ENCODE peak calls at places on chromosomes 13 and 19, in six cellular contexts. One of them, this sample, is unnamed.

GRCh38 chr13:50149932-50150331 is 134.7 kb downstream of the KCNRG start:
- DNase-seq in IMR-90: no peak
- DNase-seq in hepatocyte: peak; percentile 18
- DNase-seq in neural progenitor cell: no peak
- DNase-seq in OCI-LY7: no peak
- DNase-seq in GM23338: no peak
- DNase-seq in this sample: no peak

GRCh38 chr13:61751039-61751438 is 335.4 kb upstream of the PCDH20 start:
- DNase-seq in IMR-90: no peak
- DNase-seq in hepatocyte: no peak
- DNase-seq in neural progenitor cell: no peak
- DNase-seq in OCI-LY7: no peak
- DNase-seq in GM23338: no peak
- DNase-seq in this sample: no peak

GRCh38 chr19:17944301-17944700 is 11.5 kb downstream of the CCDC124 start:
- DNase-seq in IMR-90: peak; percentile 88
- DNase-seq in hepatocyte: no peak
- DNase-seq in neural progenitor cell: no peak
- DNase-seq in OCI-LY7: no peak
- DNase-seq in GM23338: no peak
- DNase-seq in this sample: peak; percentile 99

GRCh38 chr13:50829896-50830295 is 13.6 kb downstream of the DLEU7 start:
- DNase-seq in IMR-90: no peak
- DNase-seq in hepatocyte: no peak
- DNase-seq in neural progenitor cell: no peak
- DNase-seq in OCI-LY7: no peak
- DNase-seq in GM23338: no peak
- DNase-seq in this sample: no peak

GRCh38 chr13:102768914-102769313 is 4.7 kb downstream of the TEX30 start:
- DNase-seq in IMR-90: no peak
- DNase-seq in hepatocyte: no peak
- DNase-seq in neural progenitor cell: no peak
- DNase-seq in OCI-LY7: no peak
- DNase-seq in GM23338: no peak
- DNase-seq in this sample: peak; percentile 10

GRCh38 chr13:49444517-49445395 is 682 bp downstream of the SETDB2 start:
- DNase-seq in IMR-90: peak; percentile 68
- DNase-seq in hepatocyte: peak; percentile 70
- DNase-seq in neural progenitor cell: peak; percentile 57
- DNase-seq in OCI-LY7: peak; percentile 86
- DNase-seq in GM23338: peak; percentile 39
- DNase-seq in this sample: peak; percentile 50

GRCh38 chr19:12778020-12778904 is 2.9 kb upstream of the HOOK2 start:
- DNase-seq in IMR-90: peak; percentile 75
- DNase-seq in hepatocyte: peak; percentile 83
- DNase-seq in neural progenitor cell: peak; percentile 56
- DNase-seq in OCI-LY7: peak; percentile 55
- DNase-seq in GM23338: peak; percentile 68
- DNase-seq in this sample: peak; percentile 98

GRCh38 chr19:33379151-33379829 is 5.8 kb downstream of the CEBPG start:
- DNase-seq in IMR-90: no peak
- DNase-seq in hepatocyte: no peak
- DNase-seq in neural progenitor cell: no peak
- DNase-seq in OCI-LY7: no peak
- DNase-seq in GM23338: no peak
- DNase-seq in this sample: no peak

GRCh38 chr13:47480121-47480520 is 521.0 kb downstream of the SUCLA2 start:
- DNase-seq in IMR-90: peak; percentile 96
- DNase-seq in hepatocyte: no peak
- DNase-seq in neural progenitor cell: no peak
- DNase-seq in OCI-LY7: no peak
- DNase-seq in GM23338: no peak
- DNase-seq in this sample: no peak

GRCh38 chr19:34350161-34350561 is 14.8 kb upstream of the GPI start:
- DNase-seq in IMR-90: peak; percentile 43
- DNase-seq in hepatocyte: no peak
- DNase-seq in neural progenitor cell: no peak
- DNase-seq in OCI-LY7: peak; percentile 28
- DNase-seq in GM23338: no peak
- DNase-seq in this sample: no peak

GRCh38 chr13:98254541-98254940 is 77.5 kb upstream of the RNF113B start:
- DNase-seq in IMR-90: peak; percentile 86
- DNase-seq in hepatocyte: no peak
- DNase-seq in neural progenitor cell: no peak
- DNase-seq in OCI-LY7: no peak
- DNase-seq in GM23338: no peak
- DNase-seq in this sample: no peak

GRCh38 chr19:35436477-35437141 is 11.4 kb upstream of the FFAR2 start:
- DNase-seq in IMR-90: no peak
- DNase-seq in hepatocyte: peak; percentile 57
- DNase-seq in neural progenitor cell: no peak
- DNase-seq in OCI-LY7: no peak
- DNase-seq in GM23338: no peak
- DNase-seq in this sample: no peak

GRCh38 chr13:112873851-112874750 is 94.9 kb upstream of the MCF2L start:
- DNase-seq in IMR-90: peak; percentile 50
- DNase-seq in hepatocyte: peak; percentile 87
- DNase-seq in neural progenitor cell: peak; percentile 88
- DNase-seq in OCI-LY7: peak; percentile 56
- DNase-seq in GM23338: peak; percentile 93
- DNase-seq in this sample: peak; percentile 98

GRCh38 chr13:44934724-44935123 is 54.5 kb downstream of the NUFIP1 start:
- DNase-seq in IMR-90: peak; percentile 67
- DNase-seq in hepatocyte: no peak
- DNase-seq in neural progenitor cell: no peak
- DNase-seq in OCI-LY7: no peak
- DNase-seq in GM23338: no peak
- DNase-seq in this sample: no peak

GRCh38 chr19:46717716-46718143 is 816 bp upstream of the PRKD2 start:
- DNase-seq in IMR-90: no peak
- DNase-seq in hepatocyte: no peak
- DNase-seq in neural progenitor cell: no peak
- DNase-seq in OCI-LY7: peak; percentile 27
- DNase-seq in GM23338: no peak
- DNase-seq in this sample: no peak

GRCh38 chr13:99907627-99908026 is 63.9 kb downstream of the ZIC5 start:
- DNase-seq in IMR-90: no peak
- DNase-seq in hepatocyte: no peak
- DNase-seq in neural progenitor cell: no peak
- DNase-seq in OCI-LY7: no peak
- DNase-seq in GM23338: no peak
- DNase-seq in this sample: no peak

GRCh38 chr19:44747739-44748425 is 626 bp upstream of the BCL3 start:
- DNase-seq in IMR-90: peak; percentile 61
- DNase-seq in hepatocyte: peak; percentile 72
- DNase-seq in neural progenitor cell: peak; percentile 17
- DNase-seq in OCI-LY7: no peak
- DNase-seq in GM23338: peak; percentile 71
- DNase-seq in this sample: peak; percentile 91

GRCh38 chr13:80751854-80752253 is 410.9 kb upstream of the SPRY2 start:
- DNase-seq in IMR-90: no peak
- DNase-seq in hepatocyte: no peak
- DNase-seq in neural progenitor cell: peak; percentile 57
- DNase-seq in OCI-LY7: no peak
- DNase-seq in GM23338: no peak
- DNase-seq in this sample: no peak

GRCh38 chr13:102152790-102153189 is 249.1 kb downstream of the FGF14 start:
- DNase-seq in IMR-90: no peak
- DNase-seq in hepatocyte: no peak
- DNase-seq in neural progenitor cell: no peak
- DNase-seq in OCI-LY7: no peak
- DNase-seq in GM23338: no peak
- DNase-seq in this sample: no peak

GRCh38 chr19:16859626-16860025 is 29.2 kb upstream of the F2RL3 start:
- DNase-seq in IMR-90: no peak
- DNase-seq in hepatocyte: no peak
- DNase-seq in neural progenitor cell: no peak
- DNase-seq in OCI-LY7: no peak
- DNase-seq in GM23338: no peak
- DNase-seq in this sample: peak; percentile 56

GRCh38 chr19:20858861-20859260 is 64.2 kb upstream of the ZNF85 start:
- DNase-seq in IMR-90: no peak
- DNase-seq in hepatocyte: no peak
- DNase-seq in neural progenitor cell: peak; percentile 15
- DNase-seq in OCI-LY7: no peak
- DNase-seq in GM23338: peak; percentile 58
- DNase-seq in this sample: no peak

GRCh38 chr13:90485441-90485840 is 862.0 kb upstream of the MIR17HG start:
- DNase-seq in IMR-90: peak; percentile 65
- DNase-seq in hepatocyte: no peak
- DNase-seq in neural progenitor cell: no peak
- DNase-seq in OCI-LY7: no peak
- DNase-seq in GM23338: no peak
- DNase-seq in this sample: peak; percentile 25
- H3K4me2 ChIP-seq in IMR-90: no peak overlapping the region
- H3K4me2 ChIP-seq in hepatocyte: no peak overlapping the region
- H3K4me2 ChIP-seq in neural progenitor cell: no peak overlapping the region
- H3K4me2 ChIP-seq in OCI-LY7: no peak overlapping the region
- H3K4me2 ChIP-seq in GM23338: no peak overlapping the region
- H3K4me2 ChIP-seq in this sample: peak overlapping the region; percentile 41

DNA sequence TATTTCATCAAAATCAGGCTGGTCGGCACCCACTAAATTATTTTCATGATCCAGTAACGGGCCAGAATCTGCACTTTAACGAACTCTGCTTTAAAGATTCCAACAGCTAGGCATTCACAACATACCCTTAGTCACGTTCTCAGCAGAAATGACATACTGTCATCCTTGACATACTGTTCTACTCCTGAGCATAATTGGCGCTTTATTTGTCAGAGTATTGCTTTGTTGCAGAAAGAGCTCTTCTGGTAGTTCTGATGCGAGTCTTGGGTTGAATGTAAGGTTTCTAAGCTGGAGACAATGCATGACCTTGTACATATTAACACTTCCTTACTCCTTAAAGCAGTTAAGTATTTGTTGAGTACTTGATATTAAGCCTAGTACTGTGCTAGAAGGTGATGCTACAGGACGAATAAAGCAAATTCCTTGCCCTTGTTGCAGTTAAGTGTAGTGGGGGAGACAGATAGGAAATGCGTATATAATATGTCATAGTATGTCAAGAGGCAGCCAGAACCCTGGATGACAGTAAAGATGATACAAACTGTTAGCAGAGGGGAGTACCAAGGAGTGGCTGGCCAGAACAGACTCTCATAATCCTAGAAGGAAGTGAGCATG is 32.2 kb downstream of the FRY start:
- DNase-seq in IMR-90: no peak
- DNase-seq in hepatocyte: no peak
- DNase-seq in neural progenitor cell: no peak
- DNase-seq in OCI-LY7: no peak
- DNase-seq in GM23338: no peak
- DNase-seq in this sample: peak; percentile 53
- H3K4me2 ChIP-seq in IMR-90: no peak overlapping the region
- H3K4me2 ChIP-seq in hepatocyte: no peak overlapping the region
- H3K4me2 ChIP-seq in neural progenitor cell: no peak overlapping the region
- H3K4me2 ChIP-seq in OCI-LY7: no peak overlapping the region
- H3K4me2 ChIP-seq in GM23338: no peak overlapping the region
- H3K4me2 ChIP-seq in this sample: no peak overlapping the region

DNA sequence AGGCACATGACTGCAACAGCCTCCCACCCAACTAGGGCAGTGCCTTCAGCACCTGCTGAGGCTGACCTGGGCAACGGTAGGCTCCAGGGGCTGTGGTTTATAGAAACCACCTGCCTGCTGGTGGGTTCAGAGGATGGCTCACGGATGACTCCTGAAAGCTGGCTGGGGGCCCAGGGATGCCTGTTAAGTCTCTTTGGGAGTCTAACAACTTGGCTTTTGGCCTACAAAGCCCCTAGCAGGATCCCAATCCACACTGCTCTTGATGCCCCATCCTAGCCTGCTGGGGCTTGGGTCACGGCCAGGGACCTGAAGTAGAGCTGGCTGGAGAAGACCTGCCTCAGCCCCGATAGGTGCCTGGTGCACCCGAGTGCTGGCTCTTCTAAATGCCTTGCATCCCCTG is 9.0 kb upstream of the EPHX3 start:
- DNase-seq in IMR-90: peak; percentile 32
- DNase-seq in hepatocyte: no peak
- DNase-seq in neural progenitor cell: no peak
- DNase-seq in OCI-LY7: no peak
- DNase-seq in GM23338: no peak
- DNase-seq in this sample: peak; percentile 89
- H3K4me2 ChIP-seq in IMR-90: no peak overlapping the region
- H3K4me2 ChIP-seq in hepatocyte: no peak overlapping the region
- H3K4me2 ChIP-seq in neural progenitor cell: no peak overlapping the region
- H3K4me2 ChIP-seq in OCI-LY7: no peak overlapping the region
- H3K4me2 ChIP-seq in GM23338: no peak overlapping the region
- H3K4me2 ChIP-seq in this sample: no peak overlapping the region

GRCh38 chr19:13920524-13920923 is 14.5 kb downstream of the CC2D1A start:
- DNase-seq in IMR-90: no peak
- DNase-seq in hepatocyte: no peak
- DNase-seq in neural progenitor cell: no peak
- DNase-seq in OCI-LY7: no peak
- DNase-seq in GM23338: no peak
- DNase-seq in this sample: peak; percentile 52
- H3K4me2 ChIP-seq in IMR-90: no peak overlapping the region
- H3K4me2 ChIP-seq in hepatocyte: no peak overlapping the region
- H3K4me2 ChIP-seq in neural progenitor cell: no peak overlapping the region
- H3K4me2 ChIP-seq in OCI-LY7: no peak overlapping the region
- H3K4me2 ChIP-seq in GM23338: no peak overlapping the region
- H3K4me2 ChIP-seq in this sample: no peak overlapping the region

DNA sequence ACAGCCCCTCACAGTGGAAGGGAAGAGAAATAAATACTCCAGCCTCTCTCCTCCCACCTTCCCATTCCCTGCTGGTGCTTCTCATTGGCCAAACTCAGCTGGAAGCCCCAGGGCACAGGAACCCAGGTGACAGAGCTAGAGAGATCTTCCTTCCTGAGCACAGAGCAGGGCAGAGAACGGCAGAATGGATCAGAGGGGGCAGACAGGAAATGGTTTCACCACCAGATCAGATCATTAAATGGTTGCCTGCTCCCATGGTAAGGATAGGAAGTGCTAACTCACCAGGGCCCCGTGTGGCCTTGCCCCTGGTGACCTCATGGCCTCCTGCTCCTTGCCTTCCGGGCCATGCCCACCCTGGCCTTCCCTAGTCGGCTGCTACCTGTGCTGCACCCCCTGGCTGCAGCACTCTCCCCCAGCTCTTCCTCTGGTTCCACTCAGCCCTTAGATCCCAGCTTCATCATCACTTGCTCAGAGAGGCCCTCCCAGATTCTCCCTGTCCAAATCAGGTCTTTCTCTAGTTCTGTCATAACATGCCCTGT is 108.7 kb downstream of the DPF1 start:
- DNase-seq in IMR-90: no peak
- DNase-seq in hepatocyte: no peak
- DNase-seq in neural progenitor cell: no peak
- DNase-seq in OCI-LY7: no peak
- DNase-seq in GM23338: no peak
- DNase-seq in this sample: no peak
- H3K4me2 ChIP-seq in IMR-90: no peak overlapping the region
- H3K4me2 ChIP-seq in hepatocyte: no peak overlapping the region
- H3K4me2 ChIP-seq in neural progenitor cell: no peak overlapping the region
- H3K4me2 ChIP-seq in OCI-LY7: no peak overlapping the region
- H3K4me2 ChIP-seq in GM23338: no peak overlapping the region
- H3K4me2 ChIP-seq in this sample: no peak overlapping the region